ENCODE peak calls at places on chromosomes 1 and 21, in four cellular contexts. J is WTC11, T is T-helper 9 cell, D is GDM1. M is an unnamed sample.

GRCh38 chr1:224259986-224260385 is 70.0 kb downstream of the NVL start:
- DNase-seq in J (no peak), T (no peak), D (no peak), M (no peak)

GRCh38 chr1:230167419-230167852 is 100.4 kb downstream of the GALNT2 start:
- DNase-seq in T (no peak), D (peak), J (peak), M (peak)

GRCh38 chr1:197144570-197145325 is 1.7 kb downstream of the ASPM start:
- DNase-seq in J (no peak), D (no peak), T (no peak), M (no peak)

GRCh38 chr1:38138498-38139233 is 92.1 kb upstream of the POU3F1 start:
- DNase-seq in D (no peak), T (no peak), J (no peak), M (no peak)

GRCh38 chr1:231313661-231314060 is 24.0 kb downstream of the EXOC8 start:
- DNase-seq in D (no peak), J (no peak), T (no peak), M (peak)

GRCh38 chr1:22282281-22282970 is 139.5 kb upstream of the WNT4 start:
- DNase-seq in T (no peak), D (no peak), J (no peak), M (no peak)

GRCh38 chr1:201013031-201013485 is 10.5 kb downstream of the KIF21B start:
- DNase-seq in D (peak), J (no peak), T (no peak), M (no peak)

GRCh38 chr1:167563579-167564246 is 10.2 kb upstream of the CREG1 start:
- DNase-seq in J (no peak), T (no peak), D (no peak), M (no peak)

GRCh38 chr1:28775121-28775942 is 36.6 kb upstream of the OPRD1 start:
- DNase-seq in D (no peak), J (peak), T (peak), M (no peak)

GRCh38 chr1:77538956-77539509 is 143.4 kb downstream of the ZZZ3 start:
- DNase-seq in T (no peak), D (no peak), J (no peak), M (no peak)

GRCh38 chr1:207461649-207462048 is 7.5 kb downstream of the CR2 start:
- DNase-seq in J (no peak), T (no peak), D (no peak), M (no peak)

GRCh38 chr1:229665912-229666558 is 40.0 kb downstream of the URB2 start:
- DNase-seq in J (no peak), T (no peak), D (no peak), M (no peak)

GRCh38 chr1:100362821-100363466 is 10.6 kb downstream of the CDC14A start:
- DNase-seq in D (no peak), T (no peak), J (peak), M (peak)

GRCh38 chr1:64623750-64624445 is 121.0 kb upstream of the RAVER2 start:
- DNase-seq in T (no peak), D (no peak), J (no peak), M (no peak)

GRCh38 chr1:205430631-205431305 is 8.9 kb upstream of the LEMD1 start:
- DNase-seq in J (peak), T (peak), D (peak), M (no peak)

GRCh38 chr21:31570824-31571425 is 88.6 kb upstream of the SOD1 start:
- DNase-seq in J (no peak), T (no peak), D (no peak), M (no peak)

M was measured in WERI-Rb-1.